ENCODE peak calls at places on chromosomes 3 and 15, in six cellular contexts. One of them, this sample, is unnamed.

GRCh38 chr3:55718475-55718874 is 231.4 kb upstream of the WNT5A start:
- DNase-seq in GM18507: no peak
- DNase-seq in NCI-H82: no peak
- DNase-seq in KG1: no peak
- DNase-seq in stimulated activated CD8-positive, alpha-beta memory T cell treated with anti-CD3 and anti-CD28 coated beads, Interleukin-4, amount 100 ng/mL, for 4 hours: no peak
- DNase-seq in ELF-1: no peak
- DNase-seq in this sample: no peak

GRCh38 chr3:107441617-107442016 is 64.4 kb downstream of the CCDC54 start:
- DNase-seq in GM18507: no peak
- DNase-seq in NCI-H82: no peak
- DNase-seq in KG1: no peak
- DNase-seq in stimulated activated CD8-positive, alpha-beta memory T cell treated with anti-CD3 and anti-CD28 coated beads, Interleukin-4, amount 100 ng/mL, for 4 hours: no peak
- DNase-seq in ELF-1: peak
- DNase-seq in this sample: no peak

GRCh38 chr3:67006460-67006859 is 8.4 kb downstream of the KBTBD8 start:
- DNase-seq in GM18507: no peak
- DNase-seq in NCI-H82: no peak
- DNase-seq in KG1: no peak
- DNase-seq in stimulated activated CD8-positive, alpha-beta memory T cell treated with anti-CD3 and anti-CD28 coated beads, Interleukin-4, amount 100 ng/mL, for 4 hours: no peak
- DNase-seq in ELF-1: no peak
- DNase-seq in this sample: no peak

GRCh38 chr15:23395030-23395692 is 40.6 kb downstream of the GOLGA8S start:
- DNase-seq in GM18507: no peak
- DNase-seq in NCI-H82: no peak
- DNase-seq in KG1: no peak
- DNase-seq in stimulated activated CD8-positive, alpha-beta memory T cell treated with anti-CD3 and anti-CD28 coated beads, Interleukin-4, amount 100 ng/mL, for 4 hours: no peak
- DNase-seq in ELF-1: no peak
- DNase-seq in this sample: no peak

GRCh38 chr3:170425491-170426239 is 7.0 kb downstream of the CLDN11 start:
- DNase-seq in GM18507: no peak
- DNase-seq in NCI-H82: peak
- DNase-seq in KG1: no peak
- DNase-seq in stimulated activated CD8-positive, alpha-beta memory T cell treated with anti-CD3 and anti-CD28 coated beads, Interleukin-4, amount 100 ng/mL, for 4 hours: no peak
- DNase-seq in ELF-1: peak
- DNase-seq in this sample: no peak

GRCh38 chr3:172043766-172044165 is 4.4 kb downstream of the FNDC3B start:
- DNase-seq in GM18507: no peak
- DNase-seq in NCI-H82: no peak
- DNase-seq in KG1: no peak
- DNase-seq in stimulated activated CD8-positive, alpha-beta memory T cell treated with anti-CD3 and anti-CD28 coated beads, Interleukin-4, amount 100 ng/mL, for 4 hours: no peak
- DNase-seq in ELF-1: no peak
- DNase-seq in this sample: no peak

GRCh38 chr3:146189519-146190173 is 28.7 kb upstream of the PLOD2 start:
- DNase-seq in GM18507: peak
- DNase-seq in NCI-H82: peak
- DNase-seq in KG1: peak
- DNase-seq in stimulated activated CD8-positive, alpha-beta memory T cell treated with anti-CD3 and anti-CD28 coated beads, Interleukin-4, amount 100 ng/mL, for 4 hours: no peak
- DNase-seq in ELF-1: peak
- DNase-seq in this sample: no peak

GRCh38 chr15:77521206-77521605 is 100.5 kb downstream of the HMG20A start:
- DNase-seq in GM18507: no peak
- DNase-seq in NCI-H82: no peak
- DNase-seq in KG1: no peak
- DNase-seq in stimulated activated CD8-positive, alpha-beta memory T cell treated with anti-CD3 and anti-CD28 coated beads, Interleukin-4, amount 100 ng/mL, for 4 hours: no peak
- DNase-seq in ELF-1: no peak
- DNase-seq in this sample: no peak

GRCh38 chr3:40243056-40243455 is 66.5 kb upstream of the EIF1B start:
- DNase-seq in GM18507: no peak
- DNase-seq in NCI-H82: no peak
- DNase-seq in KG1: no peak
- DNase-seq in stimulated activated CD8-positive, alpha-beta memory T cell treated with anti-CD3 and anti-CD28 coated beads, Interleukin-4, amount 100 ng/mL, for 4 hours: no peak
- DNase-seq in ELF-1: no peak
- DNase-seq in this sample: no peak

GRCh38 chr3:52253314-52254260 is 8.0 kb downstream of the PPM1M start:
- DNase-seq in GM18507: no peak
- DNase-seq in NCI-H82: no peak
- DNase-seq in KG1: peak
- DNase-seq in stimulated activated CD8-positive, alpha-beta memory T cell treated with anti-CD3 and anti-CD28 coated beads, Interleukin-4, amount 100 ng/mL, for 4 hours: peak
- DNase-seq in ELF-1: peak
- DNase-seq in this sample: peak

GRCh38 chr3:128438488-128439072 is 28.1 kb downstream of the DNAJB8 start:
- DNase-seq in GM18507: no peak
- DNase-seq in NCI-H82: peak
- DNase-seq in KG1: no peak
- DNase-seq in stimulated activated CD8-positive, alpha-beta memory T cell treated with anti-CD3 and anti-CD28 coated beads, Interleukin-4, amount 100 ng/mL, for 4 hours: no peak
- DNase-seq in ELF-1: no peak
- DNase-seq in this sample: no peak

GRCh38 chr3:41040256-41040655 is 159.0 kb upstream of the CTNNB1 start:
- DNase-seq in GM18507: no peak
- DNase-seq in NCI-H82: no peak
- DNase-seq in KG1: no peak
- DNase-seq in stimulated activated CD8-positive, alpha-beta memory T cell treated with anti-CD3 and anti-CD28 coated beads, Interleukin-4, amount 100 ng/mL, for 4 hours: no peak
- DNase-seq in ELF-1: no peak
- DNase-seq in this sample: no peak

GRCh38 chr3:58704745-58705144 is 38.2 kb upstream of the FAM3D start:
- DNase-seq in GM18507: no peak
- DNase-seq in NCI-H82: no peak
- DNase-seq in KG1: no peak
- DNase-seq in stimulated activated CD8-positive, alpha-beta memory T cell treated with anti-CD3 and anti-CD28 coated beads, Interleukin-4, amount 100 ng/mL, for 4 hours: no peak
- DNase-seq in ELF-1: no peak
- DNase-seq in this sample: no peak

GRCh38 chr15:86199467-86200145 is 119.9 kb downstream of the AGBL1 start:
- DNase-seq in GM18507: no peak
- DNase-seq in NCI-H82: peak
- DNase-seq in KG1: no peak
- DNase-seq in stimulated activated CD8-positive, alpha-beta memory T cell treated with anti-CD3 and anti-CD28 coated beads, Interleukin-4, amount 100 ng/mL, for 4 hours: no peak
- DNase-seq in ELF-1: no peak
- DNase-seq in this sample: no peak

GRCh38 chr3:47250309-47251060 is 32.1 kb downstream of the KIF9 start:
- DNase-seq in GM18507: no peak
- DNase-seq in NCI-H82: peak
- DNase-seq in KG1: no peak
- DNase-seq in stimulated activated CD8-positive, alpha-beta memory T cell treated with anti-CD3 and anti-CD28 coated beads, Interleukin-4, amount 100 ng/mL, for 4 hours: no peak
- DNase-seq in ELF-1: peak
- DNase-seq in this sample: no peak

GRCh38 chr15:100241572-100242479 is 99.9 kb downstream of the ADAMTS17 start:
- DNase-seq in GM18507: no peak
- DNase-seq in NCI-H82: peak
- DNase-seq in KG1: no peak
- DNase-seq in stimulated activated CD8-positive, alpha-beta memory T cell treated with anti-CD3 and anti-CD28 coated beads, Interleukin-4, amount 100 ng/mL, for 4 hours: no peak
- DNase-seq in ELF-1: peak
- DNase-seq in this sample: no peak

GRCh38 chr3:12051586-12051985 is 47.4 kb downstream of the SYN2 start:
- DNase-seq in GM18507: no peak
- DNase-seq in NCI-H82: no peak
- DNase-seq in KG1: no peak
- DNase-seq in stimulated activated CD8-positive, alpha-beta memory T cell treated with anti-CD3 and anti-CD28 coated beads, Interleukin-4, amount 100 ng/mL, for 4 hours: no peak
- DNase-seq in ELF-1: no peak
- DNase-seq in this sample: no peak

GRCh38 chr3:128491071-128491899 is 1.7 kb downstream of the GATA2 start:
- DNase-seq in GM18507: no peak
- DNase-seq in NCI-H82: peak
- DNase-seq in KG1: peak
- DNase-seq in stimulated activated CD8-positive, alpha-beta memory T cell treated with anti-CD3 and anti-CD28 coated beads, Interleukin-4, amount 100 ng/mL, for 4 hours: no peak
- DNase-seq in ELF-1: peak
- DNase-seq in this sample: no peak

GRCh38 chr3:45595364-45596154 is 1.0 kb downstream of the LIMD1 start:
- DNase-seq in GM18507: no peak
- DNase-seq in NCI-H82: no peak
- DNase-seq in KG1: no peak
- DNase-seq in stimulated activated CD8-positive, alpha-beta memory T cell treated with anti-CD3 and anti-CD28 coated beads, Interleukin-4, amount 100 ng/mL, for 4 hours: no peak
- DNase-seq in ELF-1: no peak
- DNase-seq in this sample: no peak

GRCh38 chr15:97884513-97885131 is 75.9 kb upstream of the ARRDC4 start:
- DNase-seq in GM18507: no peak
- DNase-seq in NCI-H82: no peak
- DNase-seq in KG1: no peak
- DNase-seq in stimulated activated CD8-positive, alpha-beta memory T cell treated with anti-CD3 and anti-CD28 coated beads, Interleukin-4, amount 100 ng/mL, for 4 hours: no peak
- DNase-seq in ELF-1: no peak
- DNase-seq in this sample: no peak

GRCh38 chr3:171095063-171095462 is 68.5 kb upstream of the SLC2A2 start:
- DNase-seq in GM18507: no peak
- DNase-seq in NCI-H82: no peak
- DNase-seq in KG1: no peak
- DNase-seq in stimulated activated CD8-positive, alpha-beta memory T cell treated with anti-CD3 and anti-CD28 coated beads, Interleukin-4, amount 100 ng/mL, for 4 hours: no peak
- DNase-seq in ELF-1: no peak
- DNase-seq in this sample: peak

GRCh38 chr3:110066201-110066600 is 728.9 kb upstream of the DPPA4 start:
- DNase-seq in GM18507: no peak
- DNase-seq in NCI-H82: no peak
- DNase-seq in KG1: no peak
- DNase-seq in stimulated activated CD8-positive, alpha-beta memory T cell treated with anti-CD3 and anti-CD28 coated beads, Interleukin-4, amount 100 ng/mL, for 4 hours: no peak
- DNase-seq in ELF-1: no peak
- DNase-seq in this sample: no peak

GRCh38 chr3:100957407-100958100 is 35.7 kb downstream of the ABI3BP start:
- DNase-seq in GM18507: no peak
- DNase-seq in NCI-H82: no peak
- DNase-seq in KG1: no peak
- DNase-seq in stimulated activated CD8-positive, alpha-beta memory T cell treated with anti-CD3 and anti-CD28 coated beads, Interleukin-4, amount 100 ng/mL, for 4 hours: no peak
- DNase-seq in ELF-1: no peak
- DNase-seq in this sample: no peak

GRCh38 chr15:69181419-69181818 is 21.0 kb downstream of the GLCE start:
- DNase-seq in GM18507: no peak
- DNase-seq in NCI-H82: no peak
- DNase-seq in KG1: no peak
- DNase-seq in stimulated activated CD8-positive, alpha-beta memory T cell treated with anti-CD3 and anti-CD28 coated beads, Interleukin-4, amount 100 ng/mL, for 4 hours: no peak
- DNase-seq in ELF-1: no peak
- DNase-seq in this sample: no peak

GRCh38 chr15:31098491-31098917 is 3.0 kb downstream of the TRPM1 start:
- DNase-seq in GM18507: no peak
- DNase-seq in NCI-H82: no peak
- DNase-seq in KG1: no peak
- DNase-seq in stimulated activated CD8-positive, alpha-beta memory T cell treated with anti-CD3 and anti-CD28 coated beads, Interleukin-4, amount 100 ng/mL, for 4 hours: no peak
- DNase-seq in ELF-1: no peak
- DNase-seq in this sample: no peak

GRCh38 chr3:168096210-168096795 is 579 bp upstream of the GOLIM4 start:
- DNase-seq in GM18507: peak
- DNase-seq in NCI-H82: peak
- DNase-seq in KG1: peak
- DNase-seq in stimulated activated CD8-positive, alpha-beta memory T cell treated with anti-CD3 and anti-CD28 coated beads, Interleukin-4, amount 100 ng/mL, for 4 hours: no peak
- DNase-seq in ELF-1: peak
- DNase-seq in this sample: peak

GRCh38 chr15:67803299-67803698 is 22.0 kb upstream of the SKOR1 start:
- DNase-seq in GM18507: no peak
- DNase-seq in NCI-H82: no peak
- DNase-seq in KG1: no peak
- DNase-seq in stimulated activated CD8-positive, alpha-beta memory T cell treated with anti-CD3 and anti-CD28 coated beads, Interleukin-4, amount 100 ng/mL, for 4 hours: no peak
- DNase-seq in ELF-1: no peak
- DNase-seq in this sample: no peak

GRCh38 chr3:150255416-150255815 is 152.7 kb upstream of the TSC22D2 start:
- DNase-seq in GM18507: no peak
- DNase-seq in NCI-H82: no peak
- DNase-seq in KG1: no peak
- DNase-seq in stimulated activated CD8-positive, alpha-beta memory T cell treated with anti-CD3 and anti-CD28 coated beads, Interleukin-4, amount 100 ng/mL, for 4 hours: no peak
- DNase-seq in ELF-1: no peak
- DNase-seq in this sample: no peak

GRCh38 chr3:46312996-46313395 is 40.9 kb upstream of the CCR2 start:
- DNase-seq in GM18507: no peak
- DNase-seq in NCI-H82: no peak
- DNase-seq in KG1: no peak
- DNase-seq in stimulated activated CD8-positive, alpha-beta memory T cell treated with anti-CD3 and anti-CD28 coated beads, Interleukin-4, amount 100 ng/mL, for 4 hours: no peak
- DNase-seq in ELF-1: no peak
- DNase-seq in this sample: no peak

GRCh38 chr3:28022916-28023315 is 218.5 kb upstream of the CMC1 start:
- DNase-seq in GM18507: no peak
- DNase-seq in NCI-H82: no peak
- DNase-seq in KG1: no peak
- DNase-seq in stimulated activated CD8-positive, alpha-beta memory T cell treated with anti-CD3 and anti-CD28 coated beads, Interleukin-4, amount 100 ng/mL, for 4 hours: no peak
- DNase-seq in ELF-1: no peak
- DNase-seq in this sample: no peak

GRCh38 chr15:35630570-35630969 is 84.6 kb upstream of the DPH6 start:
- DNase-seq in GM18507: no peak
- DNase-seq in NCI-H82: no peak
- DNase-seq in KG1: no peak
- DNase-seq in stimulated activated CD8-positive, alpha-beta memory T cell treated with anti-CD3 and anti-CD28 coated beads, Interleukin-4, amount 100 ng/mL, for 4 hours: no peak
- DNase-seq in ELF-1: no peak
- DNase-seq in this sample: no peak

GRCh38 chr3:141960731-141961130 is 84.3 kb downstream of the ATP1B3 start:
- DNase-seq in GM18507: no peak
- DNase-seq in NCI-H82: peak
- DNase-seq in KG1: no peak
- DNase-seq in stimulated activated CD8-positive, alpha-beta memory T cell treated with anti-CD3 and anti-CD28 coated beads, Interleukin-4, amount 100 ng/mL, for 4 hours: no peak
- DNase-seq in ELF-1: no peak
- DNase-seq in this sample: no peak

GRCh38 chr15:45314960-45315359 is 62.9 kb downstream of the SLC28A2 start:
- DNase-seq in GM18507: no peak
- DNase-seq in NCI-H82: no peak
- DNase-seq in KG1: no peak
- DNase-seq in stimulated activated CD8-positive, alpha-beta memory T cell treated with anti-CD3 and anti-CD28 coated beads, Interleukin-4, amount 100 ng/mL, for 4 hours: no peak
- DNase-seq in ELF-1: peak
- DNase-seq in this sample: no peak

GRCh38 chr15:63669074-63669473 is 71.9 kb downstream of the FBXL22 start:
- DNase-seq in GM18507: no peak
- DNase-seq in NCI-H82: no peak
- DNase-seq in KG1: no peak
- DNase-seq in stimulated activated CD8-positive, alpha-beta memory T cell treated with anti-CD3 and anti-CD28 coated beads, Interleukin-4, amount 100 ng/mL, for 4 hours: no peak
- DNase-seq in ELF-1: no peak
- DNase-seq in this sample: peak

GRCh38 chr15:48644498-48644826 is 1.0 kb downstream of the FBN1 start:
- DNase-seq in GM18507: no peak
- DNase-seq in NCI-H82: no peak
- DNase-seq in KG1: no peak
- DNase-seq in stimulated activated CD8-positive, alpha-beta memory T cell treated with anti-CD3 and anti-CD28 coated beads, Interleukin-4, amount 100 ng/mL, for 4 hours: no peak
- DNase-seq in ELF-1: no peak
- DNase-seq in this sample: no peak

GRCh38 chr15:74828835-74829234 is 2.4 kb downstream of the CPLX3 start:
- DNase-seq in GM18507: no peak
- DNase-seq in NCI-H82: peak
- DNase-seq in KG1: no peak
- DNase-seq in stimulated activated CD8-positive, alpha-beta memory T cell treated with anti-CD3 and anti-CD28 coated beads, Interleukin-4, amount 100 ng/mL, for 4 hours: no peak
- DNase-seq in ELF-1: no peak
- DNase-seq in this sample: no peak

GRCh38 chr3:48656061-48656840 is 6.4 kb downstream of the CELSR3 start:
- DNase-seq in GM18507: peak
- DNase-seq in NCI-H82: no peak
- DNase-seq in KG1: peak
- DNase-seq in stimulated activated CD8-positive, alpha-beta memory T cell treated with anti-CD3 and anti-CD28 coated beads, Interleukin-4, amount 100 ng/mL, for 4 hours: peak
- DNase-seq in ELF-1: peak
- DNase-seq in this sample: no peak

GRCh38 chr15:42156266-42156922 is at the start of gene PLA2G4F:
- DNase-seq in GM18507: no peak
- DNase-seq in NCI-H82: no peak
- DNase-seq in KG1: no peak
- DNase-seq in stimulated activated CD8-positive, alpha-beta memory T cell treated with anti-CD3 and anti-CD28 coated beads, Interleukin-4, amount 100 ng/mL, for 4 hours: no peak
- DNase-seq in ELF-1: peak
- DNase-seq in this sample: no peak

GRCh38 chr3:112302881-112303761 is 9.1 kb upstream of the SLC9C1 start:
- DNase-seq in GM18507: no peak
- DNase-seq in NCI-H82: peak
- DNase-seq in KG1: no peak
- DNase-seq in stimulated activated CD8-positive, alpha-beta memory T cell treated with anti-CD3 and anti-CD28 coated beads, Interleukin-4, amount 100 ng/mL, for 4 hours: no peak
- DNase-seq in ELF-1: peak
- DNase-seq in this sample: no peak